ENCODE peak calls at places on chromosomes 2 and 18, in four cellular contexts. Z is GM23248; F is esophagus squamous epithelium; O is naive thymus-derived CD4-positive, alpha-beta T cell. B is an unnamed sample. For H3K27me3 and H3K9me3, the result is how much of the 10 kb centered on the place peaks cover.

GRCh38 chr2:182717451-182718215 is 1.6 kb downstream of the DNAJC10 start:
- DNase-seq in O (peak), Z (no peak), F (no peak), B (no peak)

GRCh38 chr2:75522543-75523312 is 38.0 kb downstream of the EVA1A start:
- DNase-seq in F (no peak), Z (peak), O (no peak), B (no peak)

GRCh38 chr18:44133483-44133882 is 547.2 kb upstream of the SETBP1 start:
- DNase-seq in F (no peak), O (no peak), Z (peak), B (no peak)

GRCh38 chr2:149991576-149991975 is 404.0 kb upstream of the MMADHC start:
- DNase-seq in Z (peak), F (no peak), O (no peak), B (no peak)

GRCh38 chr18:48902023-48902855 is 48.5 kb downstream of the SMAD7 start:
- DNase-seq in Z (peak), F (no peak), O (no peak), B (peak)

GRCh38 chr18:76662621-76663020 is 159.7 kb upstream of the ZNF236 start:
- DNase-seq in F (no peak), O (no peak), Z (no peak), B (no peak)

GRCh38 chr2:102107741-102108070 is 34.8 kb upstream of the IL1R1 start:
- DNase-seq in Z (peak), O (no peak), F (no peak), B (no peak)

GRCh38 chr18:58497845-58498244 is 131.0 kb downstream of the ALPK2 start:
- DNase-seq in Z (peak), O (no peak), F (no peak), B (no peak)

GRCh38 chr18:8084160-8084559 is 517.0 kb downstream of the PTPRM start:
- DNase-seq in Z (peak), O (no peak), F (no peak), B (no peak)

GRCh38 chr2:43214253-43214652 is 12.2 kb downstream of the ZFP36L2 start:
- DNase-seq in O (no peak), Z (no peak), F (no peak), B (no peak)

GRCh38 chr2:43215673-43216255 is 10.6 kb downstream of the ZFP36L2 start:
- DNase-seq in Z (no peak), O (no peak), F (no peak), B (no peak)

GRCh38 chr2:43210467-43211303 is 15.7 kb downstream of the ZFP36L2 start:
- DNase-seq in O (peak), F (peak), Z (peak), B (no peak)

GRCh38 chr2:43212216-43212828 is 14.1 kb downstream of the ZFP36L2 start:
- DNase-seq in F (no peak), O (no peak), Z (no peak), B (no peak)

GRCh38 chr2:43212931-43213330 is 13.5 kb downstream of the ZFP36L2 start:
- DNase-seq in Z (no peak), F (no peak), O (no peak), B (peak)
- H3K27ac ChIP-seq in Z (no peak), F (peak), O (no peak), B (peak)

DNA sequence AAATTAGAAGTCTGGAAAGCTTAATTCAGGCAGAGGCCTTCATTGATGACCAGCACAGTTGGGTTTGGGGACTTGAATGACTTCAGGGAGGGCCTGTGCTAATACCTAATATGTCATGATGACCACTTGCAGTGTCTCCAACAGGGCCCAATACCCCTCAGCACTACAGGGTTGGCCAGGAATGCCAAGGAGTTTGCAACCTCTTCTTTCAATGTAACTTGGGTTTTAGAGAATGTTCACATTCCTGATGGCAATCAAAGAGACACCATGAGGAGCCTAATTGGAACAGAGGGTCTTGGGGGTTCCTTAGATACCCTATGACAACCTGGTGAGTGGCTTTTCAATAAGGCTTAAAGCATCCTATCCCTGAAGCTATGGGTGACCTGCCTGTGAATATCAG is 52.4 kb upstream of the ST8SIA3 start:
- DNase-seq in Z (no peak), F (no peak), O (no peak), B (no peak)
- H3K27me3 ChIP-seq in Z (under half), F (under half), O (under half), B (under half)

GRCh38 chr18:14914126-14914525 is 166.2 kb downstream of the ANKRD30B start:
- DNase-seq in Z (no peak), F (no peak), O (no peak), B (no peak)

GRCh38 chr18:14914771-14915170 is 166.8 kb downstream of the ANKRD30B start:
- DNase-seq in F (no peak), Z (peak), O (no peak), B (no peak)

GRCh38 chr18:14917311-14917710 is 169.3 kb downstream of the ANKRD30B start:
- DNase-seq in Z (no peak), F (no peak), O (no peak), B (no peak)

GRCh38 chr18:14916851-14917250 is 168.9 kb downstream of the ANKRD30B start:
- DNase-seq in Z (no peak), O (no peak), F (no peak), B (no peak)

DNA sequence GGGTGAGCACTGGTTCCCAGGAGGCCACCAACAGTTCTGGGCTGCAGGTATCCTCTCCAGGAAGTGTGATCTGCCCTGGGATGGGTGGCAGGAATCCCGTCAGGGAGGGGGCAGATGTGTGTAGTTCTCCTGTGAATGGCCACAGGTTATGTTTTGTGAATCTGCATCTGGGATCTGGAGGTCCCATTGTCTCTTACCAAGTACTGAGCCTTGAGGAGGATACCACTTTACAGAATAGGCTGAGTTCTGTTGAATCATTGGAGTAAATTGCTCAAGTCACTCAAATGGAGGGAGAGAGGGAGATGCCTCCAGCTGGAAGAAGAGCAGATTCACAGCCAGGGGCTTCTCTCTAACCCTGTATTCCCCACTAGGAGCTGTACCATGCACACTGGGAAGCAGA is 168.2 kb downstream of the ANKRD30B start:
- DNase-seq in O (no peak), Z (no peak), F (no peak), B (no peak)
- H3K9me3 ChIP-seq in O (under half), Z (under half), F (under half), B (under half)

GRCh38 chr2:98827625-98828368 is 96.9 kb upstream of the MGAT4A start:
- DNase-seq in F (no peak), O (no peak), Z (no peak), B (no peak)

GRCh38 chr2:98829586-98830270 is 98.8 kb upstream of the MGAT4A start:
- DNase-seq in F (no peak), O (no peak), Z (no peak), B (no peak)

GRCh38 chr2:98830573-98831145 is 99.7 kb upstream of the MGAT4A start:
- DNase-seq in Z (no peak), F (no peak), O (no peak), B (no peak)

GRCh38 chr2:98828369-98828744 is 97.4 kb upstream of the MGAT4A start:
- DNase-seq in Z (no peak), F (no peak), O (no peak), B (no peak)

DNA sequence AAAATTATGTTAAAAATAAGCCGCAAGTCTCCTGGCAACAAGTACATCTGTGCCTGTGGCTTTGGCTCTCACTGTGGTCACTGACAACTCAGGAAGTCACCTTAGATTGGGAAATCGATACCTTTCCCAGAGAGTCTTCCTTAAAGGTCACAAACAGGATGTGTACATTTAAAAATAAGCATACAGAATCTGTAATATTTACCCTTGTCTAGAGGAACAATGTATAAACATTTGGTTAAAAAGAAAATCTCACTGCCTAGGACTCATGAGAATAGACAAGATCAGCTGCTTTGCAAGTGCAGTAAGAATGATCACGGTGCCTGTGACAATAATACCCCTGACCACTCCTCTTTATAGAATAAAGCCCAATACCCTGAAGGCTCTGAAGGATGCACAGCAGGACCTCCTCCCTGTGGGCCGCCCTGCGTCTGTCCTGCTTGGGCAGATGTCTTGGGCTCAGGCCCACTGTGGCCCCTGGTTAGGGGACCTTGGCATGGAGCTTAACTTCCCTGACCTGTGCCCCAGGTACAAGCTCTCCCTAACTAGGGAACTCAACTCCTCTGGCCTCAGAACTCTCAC is 98.0 kb upstream of the MGAT4A start:
- DNase-seq in Z (no peak), O (no peak), F (no peak), B (no peak)
- H3K27ac ChIP-seq in Z (no peak), O (no peak), F (peak), B (no peak)

GRCh38 chr18:32483002-32483401 is 12.3 kb upstream of the GAREM1 start:
- DNase-seq in Z (no peak), O (no peak), F (no peak), B (no peak)

GRCh38 chr18:32482117-32482516 is 11.4 kb upstream of the GAREM1 start:
- DNase-seq in Z (no peak), F (no peak), O (no peak), B (no peak)

DNA sequence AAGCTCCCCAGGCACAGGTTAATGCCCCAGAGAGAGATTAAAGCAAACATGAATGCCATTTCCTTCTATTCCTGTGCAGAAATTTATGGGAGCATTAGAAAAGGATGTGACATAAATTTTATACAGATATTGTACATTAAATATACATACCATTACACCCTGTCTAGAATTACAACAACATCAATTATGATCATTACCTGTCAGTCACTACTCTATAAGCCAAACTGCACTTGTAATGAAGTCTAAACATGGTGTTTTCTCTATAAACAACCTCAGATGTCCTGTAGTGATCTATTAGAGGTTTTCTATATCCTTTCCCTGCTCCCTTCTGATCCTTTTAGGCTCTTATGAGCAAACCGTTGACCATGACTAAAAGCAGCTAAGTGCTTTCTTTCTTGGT is 17.4 kb upstream of the GAREM1 start:
- DNase-seq in F (no peak), Z (no peak), O (no peak), B (no peak)
- H3K27me3 ChIP-seq in F (under half), Z (under half), O (under half), B (under half)

B was measured in ascending aorta.